ENCODE peak calls at places on chromosomes 7 and 10, in seven cellular contexts. S is breast epithelium, L is hepatocyte, P is glutamatergic neuron, J is foreskin fibroblast, D is Panc1, K is HFF-Myc. N is an unnamed sample.

GRCh38 chr10:52729259-52730104 is 43.1 kb downstream of the MBL2 start:
- DNase-seq in D (peak; percentile 38), J (peak; percentile 62), L (peak; percentile 47), P (no peak), K (no peak), S (no peak), N (peak; percentile 21)

GRCh38 chr10:45379891-45380540 is 6.0 kb downstream of the ALOX5 start:
- DNase-seq in S (no peak), J (no peak), L (no peak), D (no peak), P (no peak), K (no peak), N (no peak)

GRCh38 chr10:3067045-3067858 is at the start of gene PFKP:
- DNase-seq in J (peak; percentile 55), K (no peak), S (no peak), D (no peak), L (peak; percentile 44), P (peak; percentile 49), N (no peak)

GRCh38 chr10:59625842-59626522 is 83.7 kb downstream of the SLC16A9 start:
- DNase-seq in D (peak; percentile 47), P (peak; percentile 32), K (peak; percentile 74), L (peak; percentile 83), S (no peak), J (peak; percentile 89), N (peak; percentile 48)

GRCh38 chr7:2011266-2012043 is 221.3 kb downstream of the MAD1L1 start:
- DNase-seq in S (no peak), K (no peak), L (no peak), D (no peak), P (peak; percentile 8), J (no peak), N (no peak)

GRCh38 chr10:108411181-108411580 is 1246.7 kb upstream of the SORCS1 start:
- DNase-seq in K (no peak), J (no peak), D (no peak), P (no peak), L (no peak), S (no peak), N (no peak)

GRCh38 chr10:119299531-119299930 is 92.2 kb downstream of the GRK5 start:
- DNase-seq in S (no peak), J (no peak), K (no peak), L (no peak), D (no peak), P (no peak), N (no peak)

GRCh38 chr7:30931161-30931926 is 19.7 kb downstream of the AQP1 start:
- DNase-seq in L (peak; percentile 25), D (no peak), S (peak; percentile 45), K (no peak), P (no peak), J (no peak), N (no peak)

GRCh38 chr7:40996330-40996729 is 706.6 kb downstream of the INHBA start:
- DNase-seq in K (no peak), P (no peak), L (no peak), D (no peak), S (no peak), J (no peak), N (no peak)

GRCh38 chr7:27923308-27923980 is 183.5 kb downstream of the TAX1BP1 start:
- DNase-seq in J (peak; percentile 34), D (no peak), P (no peak), S (no peak), L (no peak), K (no peak), N (no peak)

GRCh38 chr7:94810496-94810895 is 96.9 kb upstream of the PPP1R9A start:
- DNase-seq in J (no peak), P (no peak), S (no peak), D (no peak), K (no peak), L (no peak), N (no peak)

GRCh38 chr7:26457702-26458327 is 166.2 kb downstream of the SNX10 start:
- DNase-seq in K (no peak), J (no peak), S (no peak), L (no peak), P (no peak), D (no peak), N (no peak)

GRCh38 chr7:2107386-2108085 is 125.2 kb downstream of the MAD1L1 start:
- DNase-seq in S (no peak), J (no peak), K (no peak), L (no peak), P (no peak), D (no peak), N (no peak)

GRCh38 chr10:5609952-5610616 is 56.3 kb downstream of the ASB13 start:
- DNase-seq in J (no peak), P (no peak), K (no peak), L (peak; percentile 76), S (no peak), D (no peak), N (no peak)

GRCh38 chr7:133290041-133290440 is 37.2 kb downstream of the EXOC4 start:
- DNase-seq in L (no peak), K (no peak), D (no peak), P (no peak), J (peak; percentile 39), S (no peak), N (no peak)

GRCh38 chr10:122618461-122619165 is 58.1 kb downstream of the DMBT1 start:
- DNase-seq in K (no peak), S (peak; percentile 31), L (no peak), J (no peak), P (no peak), D (no peak), N (no peak)

DNA sequence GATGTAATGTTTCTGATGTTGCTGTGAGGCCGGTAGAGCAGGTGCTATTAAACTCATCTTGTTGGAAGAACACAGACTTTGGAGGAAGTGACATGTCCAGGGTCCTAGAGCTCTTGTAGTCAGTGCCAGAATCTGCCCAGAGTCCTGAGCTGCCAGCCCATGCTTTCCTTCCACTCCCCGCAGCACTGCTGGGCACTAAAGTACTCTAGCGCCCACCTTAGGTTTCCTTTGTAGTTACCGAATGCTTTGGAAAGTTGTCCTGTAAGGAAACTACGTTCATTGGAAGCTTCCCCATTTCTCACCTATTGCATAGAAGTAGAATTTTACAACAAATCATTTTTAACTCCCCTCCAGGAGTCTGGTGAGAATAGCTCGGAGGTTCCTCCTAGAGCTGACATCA is 11.0 kb downstream of the ZNF862 start:
- DNase-seq in S (no peak), P (no peak), L (no peak), D (no peak), K (no peak), J (no peak), N (no peak)
- TF ChIP-seq CTCF in S (no peak), P (no peak), L (no peak), D (no peak), K (peak; percentile 11), J (no peak), N (peak; percentile 7)

GRCh38 chr7:20785211-20786048 is 1.3 kb downstream of the SP8 start:
- DNase-seq in J (peak; percentile 34), L (peak; percentile 56), P (peak; percentile 68), S (no peak), D (no peak), K (no peak), N (no peak)

GRCh38 chr7:20783131-20783715 is 3.5 kb downstream of the SP8 start:
- DNase-seq in K (no peak), S (no peak), D (no peak), J (peak; percentile 3), P (no peak), L (no peak), N (no peak)

GRCh38 chr7:20783716-20784310 is 2.9 kb downstream of the SP8 start:
- DNase-seq in P (peak; percentile 57), J (peak; percentile 39), D (no peak), S (no peak), L (peak; percentile 66), K (no peak), N (no peak)

GRCh38 chr7:20786049-20786412 is 655 bp downstream of the SP8 start:
- DNase-seq in S (no peak), K (no peak), J (peak; percentile 8), P (no peak), L (no peak), D (no peak), N (no peak)

DNA sequence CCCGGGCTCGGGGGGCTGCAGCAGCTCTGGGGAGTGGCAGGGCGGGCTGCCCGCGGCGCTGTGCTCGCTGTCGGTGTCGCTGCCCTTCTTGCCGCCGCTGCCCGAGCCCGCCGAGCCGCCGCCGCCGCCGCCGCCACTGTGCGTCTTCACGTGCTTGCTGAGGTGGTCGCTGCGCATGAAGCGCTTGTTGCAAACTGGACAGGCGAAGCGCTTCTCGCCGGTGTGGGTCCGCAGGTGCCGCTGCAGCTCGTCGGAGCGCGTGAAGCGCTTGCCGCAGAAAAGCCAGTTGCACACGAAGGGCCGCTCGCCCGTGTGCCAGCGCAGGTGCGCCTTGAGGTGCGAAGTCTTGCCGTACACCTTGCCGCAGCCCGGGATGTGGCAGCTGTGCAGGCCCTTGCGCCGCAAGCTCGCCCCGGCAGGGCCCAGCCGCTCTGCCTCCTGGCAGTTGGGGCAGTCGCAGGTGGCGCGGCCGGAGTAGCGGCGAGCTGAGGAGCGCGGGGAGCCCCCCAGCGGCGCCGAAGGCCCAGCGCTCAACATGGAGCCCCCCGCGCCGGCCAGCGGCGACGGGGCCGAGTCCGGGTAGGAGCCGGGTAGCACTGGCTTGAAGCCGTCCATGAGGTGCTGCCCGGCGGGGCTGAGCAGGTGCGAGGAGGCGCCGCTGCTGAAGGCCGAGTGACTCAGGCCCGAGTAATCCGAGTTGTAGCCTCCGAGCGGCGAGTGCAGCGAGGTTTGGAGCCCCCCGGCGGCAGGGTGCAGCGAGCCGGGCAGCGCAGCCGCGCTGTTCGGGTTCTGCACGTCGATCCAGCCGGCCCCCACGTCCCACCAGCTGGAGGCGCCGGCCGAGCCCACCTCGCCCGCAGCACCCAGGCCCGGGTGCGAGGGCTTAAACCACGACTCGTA is 2.1 kb downstream of the SP8 start:
- DNase-seq in S (no peak), L (peak; percentile 59), D (no peak), K (no peak), P (peak; percentile 65), J (peak; percentile 36), N (no peak)
- TF ChIP-seq CTCF in S (no peak), L (peak; percentile 13), D (peak; percentile 57), K (peak; percentile 33), P (peak; percentile 31), J (no peak), N (no peak)

GRCh38 chr7:128266891-128267839 is 26.1 kb downstream of the LEP start:
- DNase-seq in L (peak; percentile 62), J (peak; percentile 81), K (peak; percentile 31), D (no peak), S (peak; percentile 88), P (peak; percentile 66), N (no peak)
- TF ChIP-seq CTCF in L (peak; percentile 12), J (no peak), K (peak; percentile 14), D (no peak), S (no peak), P (no peak), N (no peak)

GRCh38 chr10:69216577-69217118 is 3.5 kb upstream of the HKDC1 start:
- DNase-seq in S (no peak), P (no peak), K (no peak), L (no peak), D (no peak), J (no peak), N (no peak)

GRCh38 chr10:69213601-69214311 is 6.4 kb upstream of the HKDC1 start:
- DNase-seq in S (no peak), D (no peak), J (no peak), K (no peak), L (peak; percentile 28), P (no peak), N (no peak)

GRCh38 chr10:69215405-69216176 is 4.5 kb upstream of the HKDC1 start:
- DNase-seq in D (no peak), K (no peak), P (no peak), S (no peak), J (peak; percentile 26), L (no peak), N (no peak)

GRCh38 chr10:69217119-69217754 is 2.9 kb upstream of the HKDC1 start:
- DNase-seq in K (no peak), P (no peak), L (peak; percentile 48), D (peak; percentile 95), J (peak; percentile 89), S (no peak), N (peak; percentile 90)

GRCh38 chr10:69214666-69215131 is 5.4 kb upstream of the HKDC1 start:
- DNase-seq in J (no peak), D (no peak), S (no peak), K (no peak), L (no peak), P (no peak), N (no peak)
- TF ChIP-seq CTCF in J (no peak), D (no peak), S (no peak), K (no peak), L (no peak), P (no peak), N (no peak)